ENCODE peak calls at places on chromosomes 11 and 22, in six cellular contexts. N is SJSA1; D is tibial nerve; W is A172; A is right cardiac atrium; P is CD4-positive, alpha-beta memory T cell. H is an unnamed sample.

GRCh38 chr22:32603651-32604540 is 129.3 kb downstream of the FBXO7 start:
- DNase-seq in N (no peak), W (no peak), P (no peak), D (no peak), A (peak; percentile 61), H (no peak)

GRCh38 chr22:30192427-30192826 is 54.1 kb downstream of the LIF start:
- DNase-seq in W (no peak), A (no peak), D (no peak), N (no peak), P (no peak), H (no peak)

GRCh38 chr11:90757851-90758494 is 535.1 kb upstream of the CHORDC1 start:
- DNase-seq in P (no peak), N (no peak), D (no peak), W (no peak), A (no peak), H (no peak)

GRCh38 chr11:95266751-95267374 is 35.9 kb upstream of the SESN3 start:
- DNase-seq in N (no peak), A (no peak), P (no peak), W (no peak), D (peak; percentile 14), H (no peak)

GRCh38 chr11:76604081-76604601 is 66.4 kb downstream of the LRRC32 start:
- DNase-seq in N (no peak), D (no peak), P (no peak), A (no peak), W (no peak), H (no peak)

GRCh38 chr22:44412136-44412731 is 85.8 kb downstream of the RTL6 start:
- DNase-seq in D (no peak), W (no peak), A (no peak), N (no peak), P (no peak), H (no peak)

GRCh38 chr11:5700422-5701064 is 11.0 kb downstream of the TRIM22 start:
- DNase-seq in N (no peak), A (no peak), D (no peak), P (no peak), W (no peak), H (no peak)

GRCh38 chr11:110311783-110312578 is 15.6 kb upstream of the RDX start:
- DNase-seq in D (no peak), P (no peak), N (no peak), A (no peak), W (no peak), H (no peak)

GRCh38 chr22:42439821-42440674 is 7.8 kb upstream of the NFAM1 start:
- DNase-seq in W (peak; percentile 14), D (peak; percentile 40), P (no peak), A (peak; percentile 83), N (peak; percentile 15), H (peak; percentile 22)

GRCh38 chr11:65506770-65507485 is 8.1 kb downstream of the MALAT1 start:
- DNase-seq in N (no peak), A (no peak), W (peak; percentile 80), P (peak; percentile 40), D (peak; percentile 57), H (no peak)

GRCh38 chr11:76236092-76237026 is 30.1 kb upstream of the WNT11 start:
- DNase-seq in N (no peak), W (peak; percentile 57), D (peak; percentile 57), A (peak; percentile 87), P (no peak), H (peak; percentile 65)

GRCh38 chr22:19772422-19772672 is 11.8 kb downstream of the TBX1 start:
- DNase-seq in W (no peak), A (no peak), P (no peak), D (no peak), N (no peak), H (no peak)

GRCh38 chr11:69355346-69355940 is 61.5 kb downstream of the MYEOV start:
- DNase-seq in W (no peak), P (no peak), A (no peak), N (no peak), D (no peak), H (no peak)

GRCh38 chr11:74783241-74783871 is 34.7 kb downstream of the RNF169 start:
- DNase-seq in P (peak; percentile 52), A (no peak), D (peak; percentile 29), W (peak; percentile 86), N (peak; percentile 2), H (peak; percentile 15)

GRCh38 chr11:45023065-45023365 is 72.3 kb upstream of the TP53I11 start:
- DNase-seq in P (no peak), D (no peak), A (no peak), N (no peak), W (no peak), H (no peak)

GRCh38 chr22:37381489-37381888 is 45.8 kb downstream of the ELFN2 start:
- DNase-seq in W (no peak), P (no peak), N (no peak), A (no peak), D (no peak), H (no peak)

GRCh38 chr11:27681664-27682063 is 18.6 kb downstream of the BDNF start:
- DNase-seq in D (no peak), A (no peak), N (no peak), P (no peak), W (no peak), H (no peak)

GRCh38 chr11:86559311-86559945 is 113.0 kb downstream of the ME3 start:
- DNase-seq in W (peak; percentile 68), P (no peak), N (no peak), D (no peak), A (peak; percentile 49), H (no peak)

GRCh38 chr11:70577258-70577603 is 178.9 kb downstream of the CTTN start:
- DNase-seq in A (no peak), N (no peak), P (no peak), D (no peak), W (no peak), H (no peak)

GRCh38 chr22:50105529-50106100 is 15.8 kb downstream of the MOV10L1 start:
- DNase-seq in P (no peak), N (no peak), D (no peak), W (no peak), A (no peak), H (no peak)

GRCh38 chr11:74288161-74288560 is 23.3 kb downstream of the P4HA3 start:
- DNase-seq in W (peak; percentile 92), N (peak; percentile 13), D (no peak), P (no peak), A (no peak), H (peak; percentile 57)

GRCh38 chr11:94546886-94547285 is 3.2 kb downstream of the FUT4 start:
- DNase-seq in P (no peak), A (no peak), W (no peak), N (no peak), D (no peak), H (no peak)